ENCODE peak calls at places on chromosomes 11 and 22, in four cellular contexts. B, E, P and U are unnamed samples.
A peak's percentile ranks its signal among the peaks of the same experiment; 100 is the strongest.

GRCh38 chr11:120562806-120563425 is 51.4 kb downstream of the GRIK4 start:
- DNase-seq in B (no peak), E (no peak), P (no peak), U (no peak)

GRCh38 chr11:75969626-75970308 is 154.8 kb downstream of the UVRAG start:
- DNase-seq in B (no peak), E (no peak), P (no peak), U (no peak)

GRCh38 chr11:95322546-95322945 is 91.5 kb upstream of the SESN3 start:
- DNase-seq in B (no peak), E (no peak), P (no peak), U (no peak)

GRCh38 chr11:113447621-113448310 is 27.4 kb downstream of the DRD2 start:
- DNase-seq in B (no peak), E (peak; percentile 49), P (no peak), U (no peak)

GRCh38 chr22:19357270-19358105 is 66.0 kb upstream of the CLTCL1 start:
- DNase-seq in B (no peak), E (no peak), P (no peak), U (no peak)

GRCh38 chr11:120239713-120240640 is at the start of gene POU2F3:
- DNase-seq in B (peak; percentile 56), E (peak; percentile 62), P (no peak), U (no peak)

GRCh38 chr11:36347384-36347906 is 51.4 kb downstream of the PRR5L start:
- DNase-seq in B (no peak), E (no peak), P (no peak), U (no peak)

GRCh38 chr11:34345012-34345804 is 12.6 kb downstream of the ABTB2 start:
- DNase-seq in B (no peak), E (no peak), P (peak; percentile 95), U (peak; percentile 90)

GRCh38 chr11:128157423-128158298 is 429.7 kb downstream of the ETS1 start:
- DNase-seq in B (peak; percentile 47), E (peak; percentile 22), P (peak; percentile 44), U (peak; percentile 74)

GRCh38 chr22:37043828-37044538 is 7.6 kb upstream of the KCTD17 start:
- DNase-seq in B (peak; percentile 50), E (peak; percentile 81), P (peak; percentile 77), U (peak; percentile 82)

GRCh38 chr11:76561245-76561644 is 109.3 kb downstream of the LRRC32 start:
- DNase-seq in B (no peak), E (no peak), P (no peak), U (no peak)

GRCh38 chr11:3949132-3949531 is 93.7 kb downstream of the STIM1 start:
- DNase-seq in B (no peak), E (no peak), P (no peak), U (no peak)

GRCh38 chr11:108122166-108122628 is 830 bp downstream of the ACAT1 start:
- DNase-seq in B (no peak), E (peak; percentile 22), P (no peak), U (peak; percentile 12)

GRCh38 chr11:23997356-23997755 is 499.5 kb upstream of the LUZP2 start:
- DNase-seq in B (no peak), E (no peak), P (no peak), U (no peak)

GRCh38 chr11:117701781-117702180 is 95.2 kb downstream of the DSCAML1 start:
- DNase-seq in B (no peak), E (no peak), P (no peak), U (no peak)

GRCh38 chr11:119523801-119524200 is 100.8 kb upstream of the THY1 start:
- DNase-seq in B (no peak), E (no peak), P (no peak), U (no peak)

GRCh38 chr22:36910461-36910860 is 3.0 kb upstream of the CSF2RB start:
- DNase-seq in B (no peak), E (no peak), P (no peak), U (no peak)

GRCh38 chr11:134529212-134530096 is 117.4 kb upstream of the B3GAT1 start:
- DNase-seq in B (no peak), E (no peak), P (no peak), U (no peak)

GRCh38 chr11:133576351-133576750 is 44.0 kb upstream of the OPCML start:
- DNase-seq in B (peak; percentile 86), E (no peak), P (no peak), U (no peak)

GRCh38 chr22:23397008-23397617 is 183.0 kb downstream of the IGLL1 start:
- DNase-seq in B (peak; percentile 6), E (no peak), P (no peak), U (no peak)

GRCh38 chr11:71086687-71087258 is 165.6 kb downstream of the SHANK2 start:
- DNase-seq in B (peak; percentile 76), E (peak; percentile 27), P (peak; percentile 34), U (peak; percentile 47)

GRCh38 chr22:43888740-43889139 is 3.1 kb downstream of the PNPLA5 start:
- DNase-seq in B (no peak), E (no peak), P (no peak), U (no peak)

GRCh38 chr11:57647960-57648776 is 1.5 kb downstream of the YPEL4 start:
- DNase-seq in B (no peak), E (peak; percentile 89), P (no peak), U (no peak)

GRCh38 chr11:117743121-117743815 is 53.7 kb downstream of the DSCAML1 start:
- DNase-seq in B (no peak), E (no peak), P (no peak), U (no peak)

GRCh38 chr11:75249704-75250103 is 9.1 kb downstream of the TPBGL start:
- DNase-seq in B (no peak), E (no peak), P (no peak), U (no peak)

GRCh38 chr11:81725691-81726090 is 1008.0 kb downstream of the FAM181B start:
- DNase-seq in B (no peak), E (no peak), P (no peak), U (no peak)

GRCh38 chr22:44298331-44299087 is 14.2 kb downstream of the SHISAL1 start:
- DNase-seq in B (no peak), E (no peak), P (no peak), U (no peak)

GRCh38 chr11:69278091-69278867 is 15.7 kb upstream of the MYEOV start:
- DNase-seq in B (no peak), E (no peak), P (no peak), U (no peak)

GRCh38 chr11:117328414-117329010 is 858 bp downstream of the CEP164 start:
- DNase-seq in B (no peak), E (peak; percentile 50), P (no peak), U (no peak)

GRCh38 chr11:116454020-116454645 is 318.7 kb downstream of the BUD13 start:
- DNase-seq in B (peak; percentile 76), E (peak; percentile 30), P (peak; percentile 43), U (peak; percentile 22)

GRCh38 chr22:25347752-25348102 is 128.3 kb downstream of the CRYBB2 start:
- DNase-seq in B (no peak), E (no peak), P (no peak), U (no peak)

GRCh38 chr11:3182462-3182852 is 17.3 kb upstream of the OSBPL5 start:
- DNase-seq in B (no peak), E (no peak), P (no peak), U (no peak)

GRCh38 chr11:75167617-75168016 is 16.7 kb downstream of the SLCO2B1 start:
- DNase-seq in B (no peak), E (no peak), P (no peak), U (no peak)

GRCh38 chr11:77126861-77127673 is 979 bp upstream of the MYO7A start:
- DNase-seq in B (peak; percentile 73), E (peak; percentile 85), P (no peak), U (peak; percentile 36)

GRCh38 chr11:75337195-75337654 is 14.2 kb downstream of the ARRB1 start:
- DNase-seq in B (no peak), E (no peak), P (no peak), U (no peak)

GRCh38 chr22:45302047-45302446 is 7.7 kb upstream of the FAM118A start:
- DNase-seq in B (no peak), E (no peak), P (peak; percentile 81), U (peak; percentile 35)
- TF ChIP-seq HMGXB4 in B (no peak), E (no peak), P (no peak), U (no peak)

DNA sequence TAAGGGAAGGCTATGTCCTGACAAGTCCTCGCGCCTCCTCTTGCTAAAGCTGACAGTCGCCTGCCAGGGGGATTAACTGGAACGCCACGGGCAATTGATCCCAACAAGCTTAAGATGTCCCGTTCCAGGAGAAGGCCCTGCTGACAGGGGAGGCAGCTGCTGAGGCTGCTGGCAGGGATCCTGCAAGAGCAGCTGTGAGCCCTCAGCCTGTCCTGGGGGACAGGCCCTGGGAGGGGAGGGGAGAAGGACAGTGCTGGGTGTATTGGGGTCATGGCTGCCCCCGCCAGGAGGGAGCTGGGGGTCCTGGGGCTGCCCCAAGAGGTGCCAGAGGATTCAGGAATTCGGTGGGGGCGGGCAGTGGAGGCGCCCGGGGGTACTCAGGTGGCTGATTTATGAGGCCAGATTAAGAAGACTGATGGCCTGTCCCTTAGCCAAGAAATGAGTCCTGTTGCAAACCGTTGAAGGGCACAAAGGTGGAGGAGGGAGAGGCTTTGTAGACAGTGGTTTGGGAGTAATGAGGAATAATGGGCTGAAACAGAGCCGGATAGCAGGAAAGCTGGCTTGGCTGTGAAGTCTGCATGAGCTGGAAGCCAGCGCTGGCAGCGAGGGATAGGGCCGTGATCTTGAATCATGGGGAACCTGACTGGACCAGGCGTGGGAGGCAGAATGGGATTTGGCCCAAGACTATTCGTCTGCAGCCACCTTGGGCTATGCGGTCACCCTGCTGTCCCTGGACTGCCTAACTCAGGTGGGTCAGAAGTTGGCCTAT is 133.5 kb downstream of the CACNA1I start:
- DNase-seq in B (no peak), E (no peak), P (no peak), U (no peak)
- TF ChIP-seq HMGXB4 in B (no peak), E (no peak), P (no peak), U (no peak)

DNA sequence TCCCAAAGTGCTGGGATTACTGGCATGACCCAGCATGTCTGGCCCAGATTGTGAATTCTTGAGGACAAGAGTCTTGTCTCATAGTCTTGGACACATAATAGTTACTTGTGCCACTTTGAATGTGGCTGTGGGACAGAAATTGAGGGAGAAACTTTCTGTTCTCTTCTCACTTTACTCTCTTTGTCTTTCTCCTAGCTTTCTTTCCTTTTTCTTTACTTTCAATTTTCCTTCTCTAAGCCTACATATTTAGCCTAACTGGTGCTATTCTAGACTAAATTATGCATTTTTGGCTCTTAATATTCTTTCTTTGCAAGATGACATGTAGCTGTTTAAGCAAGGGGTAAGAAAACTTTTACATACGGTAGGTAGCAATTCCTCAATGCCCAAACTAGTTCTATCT is 33.2 kb downstream of the HORMAD2 start:
- DNase-seq in B (no peak), E (no peak), P (no peak), U (no peak)
- TF ChIP-seq HMGXB4 in B (no peak), E (no peak), P (no peak), U (no peak)

DNA sequence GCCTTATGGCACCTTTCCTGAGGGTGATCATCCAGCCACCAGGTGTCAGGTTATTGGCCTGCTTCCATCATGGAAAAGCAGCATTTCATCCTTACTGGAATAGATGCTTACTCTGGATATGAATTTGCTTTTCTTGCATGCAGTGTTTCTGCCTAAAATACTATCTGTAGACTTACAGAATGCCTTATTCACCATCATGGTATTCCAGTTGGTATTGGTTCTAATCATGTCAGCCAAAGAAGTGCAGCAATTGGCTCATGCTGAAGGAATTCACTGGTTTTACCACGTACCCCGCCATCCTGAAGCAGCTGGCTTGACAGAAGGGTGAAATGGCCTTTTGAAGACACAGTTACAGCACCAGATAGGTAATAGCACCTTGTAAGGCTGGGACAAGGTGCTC is 194.2 kb downstream of the AASDHPPT start:
- DNase-seq in B (no peak), E (no peak), P (no peak), U (no peak)
- TF ChIP-seq HMGXB4 in B (no peak), E (no peak), P (no peak), U (no peak)